ENCODE peak calls at places on chromosomes 6 and 20, in five cellular contexts. One of them, this sample, is unnamed.

GRCh38 chr20:20731945-20732296 is 19.5 kb upstream of the RALGAPA2 start:
- DNase-seq in HepG2: no peak
- DNase-seq in SK-N-SH: no peak
- DNase-seq in HEK293T: no peak
- DNase-seq in K562: no peak
- DNase-seq in this sample: no peak

GRCh38 chr6:35368038-35368887 is 25.9 kb downstream of the PPARD start:
- DNase-seq in HEK293T: no peak
- DNase-seq in K562: no peak
- DNase-seq in SK-N-SH: no peak
- DNase-seq in HepG2: peak; percentile 96
- DNase-seq in this sample: no peak

GRCh38 chr20:36852187-36852586 is 23.8 kb upstream of the TLDC2 start:
- DNase-seq in HEK293T: no peak
- DNase-seq in SK-N-SH: no peak
- DNase-seq in HepG2: no peak
- DNase-seq in K562: no peak
- DNase-seq in this sample: no peak

GRCh38 chr6:158663465-158664167 is 13.8 kb downstream of the SYTL3 start:
- DNase-seq in HEK293T: no peak
- DNase-seq in SK-N-SH: no peak
- DNase-seq in K562: no peak
- DNase-seq in HepG2: no peak
- DNase-seq in this sample: no peak

GRCh38 chr6:150204705-150205472 is 62.0 kb downstream of the PPP1R14C start:
- DNase-seq in HEK293T: no peak
- DNase-seq in HepG2: no peak
- DNase-seq in SK-N-SH: no peak
- DNase-seq in K562: no peak
- DNase-seq in this sample: no peak

GRCh38 chr20:64244281-64244805 is 11.2 kb upstream of the PCMTD2 start:
- DNase-seq in SK-N-SH: no peak
- DNase-seq in HepG2: no peak
- DNase-seq in K562: no peak
- DNase-seq in HEK293T: no peak
- DNase-seq in this sample: no peak

GRCh38 chr20:44142416-44142815 is 44.6 kb downstream of the JPH2 start:
- DNase-seq in K562: no peak
- DNase-seq in SK-N-SH: no peak
- DNase-seq in HepG2: no peak
- DNase-seq in HEK293T: no peak
- DNase-seq in this sample: no peak

GRCh38 chr20:49323622-49324238 is 45.9 kb upstream of the ZNFX1 start:
- DNase-seq in SK-N-SH: peak; percentile 41
- DNase-seq in HepG2: peak; percentile 52
- DNase-seq in K562: peak; percentile 39
- DNase-seq in HEK293T: no peak
- DNase-seq in this sample: no peak

GRCh38 chr20:25316506-25317190 is 68.8 kb downstream of the PYGB start:
- DNase-seq in HepG2: no peak
- DNase-seq in K562: no peak
- DNase-seq in HEK293T: no peak
- DNase-seq in SK-N-SH: no peak
- DNase-seq in this sample: no peak

GRCh38 chr6:56314683-56315523 is 67.5 kb upstream of the COL21A1 start:
- DNase-seq in K562: peak; percentile 14
- DNase-seq in HepG2: peak; percentile 47
- DNase-seq in HEK293T: peak; percentile 35
- DNase-seq in SK-N-SH: peak; percentile 26
- DNase-seq in this sample: no peak

GRCh38 chr6:137926207-137926731 is 59.2 kb downstream of the TNFAIP3 start:
- DNase-seq in SK-N-SH: no peak
- DNase-seq in HEK293T: no peak
- DNase-seq in HepG2: no peak
- DNase-seq in K562: peak; percentile 39
- DNase-seq in this sample: no peak

GRCh38 chr6:20253021-20253420 is 40.8 kb upstream of the MBOAT1 start:
- DNase-seq in SK-N-SH: no peak
- DNase-seq in K562: no peak
- DNase-seq in HEK293T: no peak
- DNase-seq in HepG2: no peak
- DNase-seq in this sample: no peak

GRCh38 chr6:68710916-68711315 is 75.8 kb downstream of the ADGRB3 start:
- DNase-seq in SK-N-SH: no peak
- DNase-seq in HepG2: no peak
- DNase-seq in K562: no peak
- DNase-seq in HEK293T: no peak
- DNase-seq in this sample: no peak

GRCh38 chr20:39036011-39036410 is 73.9 kb downstream of the DHX35 start:
- DNase-seq in HEK293T: no peak
- DNase-seq in SK-N-SH: no peak
- DNase-seq in K562: no peak
- DNase-seq in HepG2: no peak
- DNase-seq in this sample: no peak

GRCh38 chr6:77796824-77797809 is 144.3 kb downstream of the MEI4 start:
- DNase-seq in K562: no peak
- DNase-seq in SK-N-SH: no peak
- DNase-seq in HepG2: peak; percentile 15
- DNase-seq in HEK293T: no peak
- DNase-seq in this sample: no peak

GRCh38 chr20:32524871-32525501 is 60.1 kb downstream of the NOL4L start:
- DNase-seq in K562: no peak
- DNase-seq in HEK293T: no peak
- DNase-seq in SK-N-SH: peak; percentile 73
- DNase-seq in HepG2: no peak
- DNase-seq in this sample: no peak

GRCh38 chr6:130252527-130253237 is 29.9 kb upstream of the SAMD3 start:
- DNase-seq in HEK293T: no peak
- DNase-seq in HepG2: no peak
- DNase-seq in K562: no peak
- DNase-seq in SK-N-SH: no peak
- DNase-seq in this sample: no peak

GRCh38 chr6:144266091-144266649 is 19.0 kb upstream of the UTRN start:
- DNase-seq in K562: no peak
- DNase-seq in HEK293T: peak; percentile 52
- DNase-seq in SK-N-SH: no peak
- DNase-seq in HepG2: no peak
- DNase-seq in this sample: no peak

GRCh38 chr6:131014080-131014776 is 48.8 kb downstream of the EPB41L2 start:
- DNase-seq in HEK293T: no peak
- DNase-seq in HepG2: no peak
- DNase-seq in K562: no peak
- DNase-seq in SK-N-SH: no peak
- DNase-seq in this sample: no peak

GRCh38 chr6:68760941-68761676 is 126.0 kb downstream of the ADGRB3 start:
- DNase-seq in HEK293T: no peak
- DNase-seq in K562: no peak
- DNase-seq in SK-N-SH: no peak
- DNase-seq in HepG2: no peak
- DNase-seq in this sample: no peak

GRCh38 chr6:6333498-6333897 is 13.0 kb upstream of the F13A1 start:
- DNase-seq in K562: no peak
- DNase-seq in HepG2: no peak
- DNase-seq in SK-N-SH: no peak
- DNase-seq in HEK293T: no peak
- DNase-seq in this sample: no peak

GRCh38 chr6:136012198-136012884 is 160.8 kb downstream of the PDE7B start:
- DNase-seq in K562: no peak
- DNase-seq in HepG2: no peak
- DNase-seq in HEK293T: no peak
- DNase-seq in SK-N-SH: no peak
- DNase-seq in this sample: no peak

GRCh38 chr20:13723015-13723414 is 61.7 kb downstream of the ESF1 start:
- DNase-seq in K562: no peak
- DNase-seq in HepG2: no peak
- DNase-seq in SK-N-SH: peak; percentile 4
- DNase-seq in HEK293T: no peak
- DNase-seq in this sample: no peak

GRCh38 chr6:15329154-15329781 is 83.4 kb downstream of the JARID2 start:
- DNase-seq in K562: no peak
- DNase-seq in HEK293T: no peak
- DNase-seq in SK-N-SH: peak; percentile 42
- DNase-seq in HepG2: no peak
- DNase-seq in this sample: no peak

GRCh38 chr6:168047841-168048723 is 30.9 kb downstream of the FRMD1 start:
- DNase-seq in SK-N-SH: no peak
- DNase-seq in HepG2: no peak
- DNase-seq in HEK293T: no peak
- DNase-seq in K562: no peak
- DNase-seq in this sample: no peak

GRCh38 chr6:37051138-37052026 is 45.9 kb downstream of the FGD2 start:
- DNase-seq in HepG2: peak; percentile 70
- DNase-seq in SK-N-SH: peak; percentile 93
- DNase-seq in K562: peak; percentile 88
- DNase-seq in HEK293T: peak; percentile 81
- DNase-seq in this sample: peak; percentile 59

GRCh38 chr6:109325400-109325801 is 56.9 kb downstream of the CD164 start:
- DNase-seq in HEK293T: no peak
- DNase-seq in K562: no peak
- DNase-seq in HepG2: no peak
- DNase-seq in SK-N-SH: no peak
- DNase-seq in this sample: no peak

GRCh38 chr20:51275816-51276215 is 252.9 kb upstream of the KCNG1 start:
- DNase-seq in HEK293T: no peak
- DNase-seq in SK-N-SH: no peak
- DNase-seq in K562: no peak
- DNase-seq in HepG2: no peak
- DNase-seq in this sample: no peak

GRCh38 chr6:50285735-50286134 is 236.0 kb upstream of the DEFB112 start:
- DNase-seq in K562: no peak
- DNase-seq in SK-N-SH: no peak
- DNase-seq in HepG2: no peak
- DNase-seq in HEK293T: no peak
- DNase-seq in this sample: no peak

GRCh38 chr6:48511382-48511781 is 400.4 kb upstream of the PTCHD4 start:
- DNase-seq in SK-N-SH: no peak
- DNase-seq in HEK293T: no peak
- DNase-seq in HepG2: no peak
- DNase-seq in K562: no peak
- DNase-seq in this sample: no peak

GRCh38 chr20:19081937-19082336 is 130.5 kb upstream of the SLC24A3 start:
- DNase-seq in K562: no peak
- DNase-seq in HEK293T: no peak
- DNase-seq in HepG2: no peak
- DNase-seq in SK-N-SH: no peak
- DNase-seq in this sample: no peak

GRCh38 chr6:15260099-15260821 is 14.4 kb downstream of the JARID2 start:
- DNase-seq in K562: no peak
- DNase-seq in SK-N-SH: no peak
- DNase-seq in HepG2: no peak
- DNase-seq in HEK293T: no peak
- DNase-seq in this sample: no peak

GRCh38 chr6:15036690-15037245 is 209.1 kb upstream of the JARID2 start:
- DNase-seq in HepG2: peak; percentile 59
- DNase-seq in K562: peak; percentile 80
- DNase-seq in HEK293T: peak; percentile 40
- DNase-seq in SK-N-SH: peak; percentile 75
- DNase-seq in this sample: no peak

GRCh38 chr6:147022041-147022440 is 182.2 kb upstream of the STXBP5 start:
- DNase-seq in HepG2: no peak
- DNase-seq in HEK293T: no peak
- DNase-seq in SK-N-SH: no peak
- DNase-seq in K562: no peak
- DNase-seq in this sample: no peak
- TF ChIP-seq FOXM1 in HepG2: no peak
- TF ChIP-seq FOXM1 in HEK293T: no peak
- TF ChIP-seq FOXM1 in SK-N-SH: no peak
- TF ChIP-seq FOXM1 in K562: no peak
- TF ChIP-seq FOXM1 in this sample: no peak

DNA sequence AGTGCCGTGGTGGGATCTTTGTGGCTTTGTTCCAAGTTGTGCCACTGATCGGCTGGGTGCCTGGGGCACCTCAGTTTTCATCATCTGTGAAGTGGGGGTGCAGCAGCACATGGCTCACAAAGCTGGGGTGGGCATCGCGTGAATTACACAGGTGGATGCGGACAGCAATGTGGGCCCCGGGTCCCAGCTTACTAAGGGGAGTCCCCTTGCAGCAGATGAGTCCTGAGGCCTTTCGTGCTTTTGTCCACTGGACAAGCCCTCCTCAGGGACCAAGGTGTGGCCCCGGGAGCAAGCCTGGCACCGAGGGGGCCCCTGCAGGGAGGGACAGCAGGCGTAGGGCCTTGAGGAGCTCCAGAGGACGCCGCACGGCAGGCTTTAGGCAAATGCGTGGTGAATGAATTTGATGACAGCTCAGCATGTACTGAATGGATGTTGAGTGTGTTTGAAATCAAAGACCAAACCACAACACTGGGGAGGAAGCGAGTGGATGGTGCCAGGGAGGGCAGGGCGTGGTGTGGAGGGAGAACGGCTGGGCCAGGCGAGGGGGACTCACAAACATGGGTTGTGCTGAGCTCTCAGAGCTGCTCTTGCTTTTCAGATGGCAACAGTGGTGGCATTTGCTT is 53.2 kb downstream of the IRF4 start:
- DNase-seq in SK-N-SH: no peak
- DNase-seq in HEK293T: no peak
- DNase-seq in K562: no peak
- DNase-seq in HepG2: no peak
- DNase-seq in this sample: no peak
- TF ChIP-seq FOXM1 in SK-N-SH: no peak
- TF ChIP-seq FOXM1 in HEK293T: no peak
- TF ChIP-seq FOXM1 in K562: no peak
- TF ChIP-seq FOXM1 in HepG2: no peak
- TF ChIP-seq FOXM1 in this sample: no peak

DNA sequence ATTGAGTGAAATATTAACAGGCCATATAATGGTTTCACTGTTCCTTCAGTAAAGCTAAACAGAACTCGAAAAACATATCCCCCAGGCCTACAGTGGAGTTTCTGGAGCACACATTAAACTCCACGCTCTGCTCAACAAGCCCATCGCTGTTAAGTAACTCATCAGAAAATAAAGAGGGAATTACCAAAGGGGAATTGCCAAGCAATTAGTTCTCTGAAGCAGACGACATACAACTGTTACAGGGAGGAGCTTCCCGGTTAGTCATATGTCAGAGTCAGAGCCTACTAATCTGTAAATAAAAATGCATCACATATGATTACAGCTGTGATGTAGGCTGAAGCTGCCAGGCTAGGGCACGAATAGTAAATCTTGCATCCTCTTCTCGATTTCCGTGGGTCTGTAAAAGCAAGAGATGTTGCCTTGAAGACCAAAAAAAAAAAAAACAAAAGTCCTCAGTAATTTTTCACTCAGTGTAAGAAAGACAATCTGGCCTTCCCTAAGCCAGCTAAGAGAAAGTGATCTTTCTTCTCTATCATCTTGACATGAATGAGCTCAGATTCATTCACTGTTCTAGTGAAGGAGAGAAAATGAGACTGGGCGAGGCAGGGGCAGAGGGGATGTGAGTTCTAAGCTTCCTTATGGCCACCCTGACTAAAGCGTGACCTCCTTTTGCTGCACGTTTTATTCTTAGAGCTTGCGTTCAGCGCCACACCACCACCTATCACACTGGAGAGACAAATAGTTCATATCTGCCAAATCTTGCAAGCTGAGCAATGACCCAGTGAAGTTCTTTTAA is 13.8 kb downstream of the ATXN1 start:
- DNase-seq in HEK293T: no peak
- DNase-seq in HepG2: peak; percentile 78
- DNase-seq in K562: no peak
- DNase-seq in SK-N-SH: no peak
- DNase-seq in this sample: no peak
- TF ChIP-seq FOXM1 in HEK293T: no peak
- TF ChIP-seq FOXM1 in HepG2: no peak
- TF ChIP-seq FOXM1 in K562: no peak
- TF ChIP-seq FOXM1 in SK-N-SH: no peak
- TF ChIP-seq FOXM1 in this sample: no peak

GRCh38 chr6:40755749-40756452 is 168.7 kb upstream of the LRFN2 start:
- DNase-seq in HEK293T: no peak
- DNase-seq in HepG2: no peak
- DNase-seq in K562: no peak
- DNase-seq in SK-N-SH: no peak
- DNase-seq in this sample: peak; percentile 8
- TF ChIP-seq FOXM1 in HEK293T: no peak
- TF ChIP-seq FOXM1 in HepG2: no peak
- TF ChIP-seq FOXM1 in K562: no peak
- TF ChIP-seq FOXM1 in SK-N-SH: no peak
- TF ChIP-seq FOXM1 in this sample: no peak